ENCODE peak calls at places on chromosomes 12 and 14, in seven cellular contexts. One of them, this sample, is unnamed.

GRCh38 chr12:54251667-54252284 is 28.1 kb downstream of the CBX5 start:
- DNase-seq in fibroblast of the conjunctiva: peak
- DNase-seq in EL: peak
- DNase-seq in KBM-7: peak
- DNase-seq in activated naive CD4-positive, alpha-beta T cell treated with Interleukin-2 at 50 U/mL for 16 hours: no peak
- DNase-seq in MM.1S: peak
- DNase-seq in GM03348: peak
- DNase-seq in this sample: peak

GRCh38 chr14:52596320-52596719 is 43.7 kb downstream of the GPR137C start:
- DNase-seq in fibroblast of the conjunctiva: no peak
- DNase-seq in EL: no peak
- DNase-seq in KBM-7: no peak
- DNase-seq in activated naive CD4-positive, alpha-beta T cell treated with Interleukin-2 at 50 U/mL for 16 hours: no peak
- DNase-seq in MM.1S: no peak
- DNase-seq in GM03348: no peak
- DNase-seq in this sample: no peak

GRCh38 chr12:75452675-75453330 is 27.8 kb upstream of the GLIPR1 start:
- DNase-seq in fibroblast of the conjunctiva: no peak
- DNase-seq in EL: peak
- DNase-seq in KBM-7: no peak
- DNase-seq in activated naive CD4-positive, alpha-beta T cell treated with Interleukin-2 at 50 U/mL for 16 hours: no peak
- DNase-seq in MM.1S: no peak
- DNase-seq in GM03348: peak
- DNase-seq in this sample: no peak

GRCh38 chr12:57118711-57119271 is 7.6 kb upstream of the STAT6 start:
- DNase-seq in fibroblast of the conjunctiva: no peak
- DNase-seq in EL: peak
- DNase-seq in KBM-7: peak
- DNase-seq in activated naive CD4-positive, alpha-beta T cell treated with Interleukin-2 at 50 U/mL for 16 hours: no peak
- DNase-seq in MM.1S: no peak
- DNase-seq in GM03348: no peak
- DNase-seq in this sample: peak

GRCh38 chr12:94640134-94640928 is 10.0 kb downstream of the TMCC3 start:
- DNase-seq in fibroblast of the conjunctiva: no peak
- DNase-seq in EL: peak
- DNase-seq in KBM-7: no peak
- DNase-seq in activated naive CD4-positive, alpha-beta T cell treated with Interleukin-2 at 50 U/mL for 16 hours: peak
- DNase-seq in MM.1S: peak
- DNase-seq in GM03348: no peak
- DNase-seq in this sample: peak

GRCh38 chr14:102633906-102634595 is 41.6 kb downstream of the RCOR1 start:
- DNase-seq in fibroblast of the conjunctiva: no peak
- DNase-seq in EL: no peak
- DNase-seq in KBM-7: no peak
- DNase-seq in activated naive CD4-positive, alpha-beta T cell treated with Interleukin-2 at 50 U/mL for 16 hours: no peak
- DNase-seq in MM.1S: no peak
- DNase-seq in GM03348: no peak
- DNase-seq in this sample: no peak

GRCh38 chr12:49632401-49632800 is 9.0 kb downstream of the PRPF40B start:
- DNase-seq in fibroblast of the conjunctiva: no peak
- DNase-seq in EL: no peak
- DNase-seq in KBM-7: no peak
- DNase-seq in activated naive CD4-positive, alpha-beta T cell treated with Interleukin-2 at 50 U/mL for 16 hours: no peak
- DNase-seq in MM.1S: no peak
- DNase-seq in GM03348: no peak
- DNase-seq in this sample: no peak

GRCh38 chr14:92702441-92702918 is 45.9 kb downstream of the LGMN start:
- DNase-seq in fibroblast of the conjunctiva: no peak
- DNase-seq in EL: no peak
- DNase-seq in KBM-7: peak
- DNase-seq in activated naive CD4-positive, alpha-beta T cell treated with Interleukin-2 at 50 U/mL for 16 hours: no peak
- DNase-seq in MM.1S: no peak
- DNase-seq in GM03348: no peak
- DNase-seq in this sample: no peak

GRCh38 chr14:58193542-58193941 is 6.4 kb upstream of the ACTR10 start:
- DNase-seq in fibroblast of the conjunctiva: no peak
- DNase-seq in EL: no peak
- DNase-seq in KBM-7: no peak
- DNase-seq in activated naive CD4-positive, alpha-beta T cell treated with Interleukin-2 at 50 U/mL for 16 hours: no peak
- DNase-seq in MM.1S: no peak
- DNase-seq in GM03348: no peak
- DNase-seq in this sample: no peak

GRCh38 chr12:23704992-23705943 is 244.2 kb downstream of the SOX5 start:
- DNase-seq in fibroblast of the conjunctiva: no peak
- DNase-seq in EL: no peak
- DNase-seq in KBM-7: no peak
- DNase-seq in activated naive CD4-positive, alpha-beta T cell treated with Interleukin-2 at 50 U/mL for 16 hours: no peak
- DNase-seq in MM.1S: no peak
- DNase-seq in GM03348: no peak
- DNase-seq in this sample: no peak

GRCh38 chr14:102554835-102555819 is 37.3 kb upstream of the RCOR1 start:
- DNase-seq in fibroblast of the conjunctiva: no peak
- DNase-seq in EL: peak
- DNase-seq in KBM-7: no peak
- DNase-seq in activated naive CD4-positive, alpha-beta T cell treated with Interleukin-2 at 50 U/mL for 16 hours: peak
- DNase-seq in MM.1S: peak
- DNase-seq in GM03348: peak
- DNase-seq in this sample: peak

GRCh38 chr14:97977711-97978261 is 1180.6 kb downstream of the VRK1 start:
- DNase-seq in fibroblast of the conjunctiva: peak
- DNase-seq in EL: no peak
- DNase-seq in KBM-7: no peak
- DNase-seq in activated naive CD4-positive, alpha-beta T cell treated with Interleukin-2 at 50 U/mL for 16 hours: peak
- DNase-seq in MM.1S: no peak
- DNase-seq in GM03348: peak
- DNase-seq in this sample: peak

GRCh38 chr12:11652351-11653040 is 3.0 kb downstream of the ETV6 start:
- DNase-seq in fibroblast of the conjunctiva: no peak
- DNase-seq in EL: peak
- DNase-seq in KBM-7: peak
- DNase-seq in activated naive CD4-positive, alpha-beta T cell treated with Interleukin-2 at 50 U/mL for 16 hours: no peak
- DNase-seq in MM.1S: no peak
- DNase-seq in GM03348: peak
- DNase-seq in this sample: peak

GRCh38 chr12:25960176-25960575 is 1.7 kb downstream of the RASSF8 start:
- DNase-seq in fibroblast of the conjunctiva: no peak
- DNase-seq in EL: peak
- DNase-seq in KBM-7: peak
- DNase-seq in activated naive CD4-positive, alpha-beta T cell treated with Interleukin-2 at 50 U/mL for 16 hours: no peak
- DNase-seq in MM.1S: peak
- DNase-seq in GM03348: peak
- DNase-seq in this sample: peak

GRCh38 chr12:6276936-6277615 is 33.4 kb upstream of the PLEKHG6 start:
- DNase-seq in fibroblast of the conjunctiva: no peak
- DNase-seq in EL: no peak
- DNase-seq in KBM-7: no peak
- DNase-seq in activated naive CD4-positive, alpha-beta T cell treated with Interleukin-2 at 50 U/mL for 16 hours: no peak
- DNase-seq in MM.1S: no peak
- DNase-seq in GM03348: no peak
- DNase-seq in this sample: no peak

GRCh38 chr14:71720978-71721624 is 211.1 kb upstream of the RGS6 start:
- DNase-seq in fibroblast of the conjunctiva: peak
- DNase-seq in EL: peak
- DNase-seq in KBM-7: peak
- DNase-seq in activated naive CD4-positive, alpha-beta T cell treated with Interleukin-2 at 50 U/mL for 16 hours: no peak
- DNase-seq in MM.1S: no peak
- DNase-seq in GM03348: peak
- DNase-seq in this sample: peak

GRCh38 chr12:31363416-31363809 is 37.5 kb upstream of the SINHCAF start:
- DNase-seq in fibroblast of the conjunctiva: no peak
- DNase-seq in EL: no peak
- DNase-seq in KBM-7: no peak
- DNase-seq in activated naive CD4-positive, alpha-beta T cell treated with Interleukin-2 at 50 U/mL for 16 hours: no peak
- DNase-seq in MM.1S: peak
- DNase-seq in GM03348: no peak
- DNase-seq in this sample: peak

GRCh38 chr14:75289840-75290388 is 11.3 kb downstream of the FOS start:
- DNase-seq in fibroblast of the conjunctiva: no peak
- DNase-seq in EL: no peak
- DNase-seq in KBM-7: no peak
- DNase-seq in activated naive CD4-positive, alpha-beta T cell treated with Interleukin-2 at 50 U/mL for 16 hours: no peak
- DNase-seq in MM.1S: no peak
- DNase-seq in GM03348: no peak
- DNase-seq in this sample: no peak

GRCh38 chr12:10331642-10332239 is 24.1 kb downstream of the KLRD1 start:
- DNase-seq in fibroblast of the conjunctiva: peak
- DNase-seq in EL: peak
- DNase-seq in KBM-7: peak
- DNase-seq in activated naive CD4-positive, alpha-beta T cell treated with Interleukin-2 at 50 U/mL for 16 hours: no peak
- DNase-seq in MM.1S: peak
- DNase-seq in GM03348: peak
- DNase-seq in this sample: peak

GRCh38 chr14:35335388-35336092 is 43.4 kb downstream of the PSMA6 start:
- DNase-seq in fibroblast of the conjunctiva: no peak
- DNase-seq in EL: no peak
- DNase-seq in KBM-7: no peak
- DNase-seq in activated naive CD4-positive, alpha-beta T cell treated with Interleukin-2 at 50 U/mL for 16 hours: no peak
- DNase-seq in MM.1S: no peak
- DNase-seq in GM03348: no peak
- DNase-seq in this sample: no peak

GRCh38 chr12:18171571-18171970 is 81.6 kb upstream of the RERGL start:
- DNase-seq in fibroblast of the conjunctiva: peak
- DNase-seq in EL: peak
- DNase-seq in KBM-7: no peak
- DNase-seq in activated naive CD4-positive, alpha-beta T cell treated with Interleukin-2 at 50 U/mL for 16 hours: no peak
- DNase-seq in MM.1S: no peak
- DNase-seq in GM03348: no peak
- DNase-seq in this sample: no peak

GRCh38 chr12:113407931-113408585 is 4.4 kb upstream of the SDS start:
- DNase-seq in fibroblast of the conjunctiva: peak
- DNase-seq in EL: peak
- DNase-seq in KBM-7: peak
- DNase-seq in activated naive CD4-positive, alpha-beta T cell treated with Interleukin-2 at 50 U/mL for 16 hours: no peak
- DNase-seq in MM.1S: no peak
- DNase-seq in GM03348: peak
- DNase-seq in this sample: no peak

GRCh38 chr12:82510386-82510785 is 152.1 kb downstream of the METTL25 start:
- DNase-seq in fibroblast of the conjunctiva: no peak
- DNase-seq in EL: no peak
- DNase-seq in KBM-7: no peak
- DNase-seq in activated naive CD4-positive, alpha-beta T cell treated with Interleukin-2 at 50 U/mL for 16 hours: no peak
- DNase-seq in MM.1S: no peak
- DNase-seq in GM03348: no peak
- DNase-seq in this sample: no peak

GRCh38 chr12:28340261-28340660 is 150.0 kb downstream of the CCDC91 start:
- DNase-seq in fibroblast of the conjunctiva: peak
- DNase-seq in EL: peak
- DNase-seq in KBM-7: no peak
- DNase-seq in activated naive CD4-positive, alpha-beta T cell treated with Interleukin-2 at 50 U/mL for 16 hours: no peak
- DNase-seq in MM.1S: no peak
- DNase-seq in GM03348: no peak
- DNase-seq in this sample: no peak

GRCh38 chr14:64569108-64570045 is 19.6 kb downstream of the PPP1R36 start:
- DNase-seq in fibroblast of the conjunctiva: peak
- DNase-seq in EL: peak
- DNase-seq in KBM-7: no peak
- DNase-seq in activated naive CD4-positive, alpha-beta T cell treated with Interleukin-2 at 50 U/mL for 16 hours: no peak
- DNase-seq in MM.1S: no peak
- DNase-seq in GM03348: peak
- DNase-seq in this sample: no peak

GRCh38 chr12:118188690-118189371 is 52.9 kb downstream of the PEBP1 start:
- DNase-seq in fibroblast of the conjunctiva: peak
- DNase-seq in EL: peak
- DNase-seq in KBM-7: no peak
- DNase-seq in activated naive CD4-positive, alpha-beta T cell treated with Interleukin-2 at 50 U/mL for 16 hours: no peak
- DNase-seq in MM.1S: no peak
- DNase-seq in GM03348: peak
- DNase-seq in this sample: no peak

GRCh38 chr14:104383088-104383805 is 196.3 kb upstream of the C14orf180 start:
- DNase-seq in fibroblast of the conjunctiva: no peak
- DNase-seq in EL: no peak
- DNase-seq in KBM-7: no peak
- DNase-seq in activated naive CD4-positive, alpha-beta T cell treated with Interleukin-2 at 50 U/mL for 16 hours: no peak
- DNase-seq in MM.1S: no peak
- DNase-seq in GM03348: no peak
- DNase-seq in this sample: no peak

GRCh38 chr14:74425525-74426201 is 347 bp downstream of the SYNDIG1L start:
- DNase-seq in fibroblast of the conjunctiva: no peak
- DNase-seq in EL: peak
- DNase-seq in KBM-7: peak
- DNase-seq in activated naive CD4-positive, alpha-beta T cell treated with Interleukin-2 at 50 U/mL for 16 hours: peak
- DNase-seq in MM.1S: peak
- DNase-seq in GM03348: peak
- DNase-seq in this sample: peak

GRCh38 chr14:100191584-100192249 is 32.3 kb upstream of the DEGS2 start:
- DNase-seq in fibroblast of the conjunctiva: no peak
- DNase-seq in EL: no peak
- DNase-seq in KBM-7: no peak
- DNase-seq in activated naive CD4-positive, alpha-beta T cell treated with Interleukin-2 at 50 U/mL for 16 hours: no peak
- DNase-seq in MM.1S: no peak
- DNase-seq in GM03348: no peak
- DNase-seq in this sample: no peak

GRCh38 chr12:113115455-113116126 is 20.0 kb downstream of the RASAL1 start:
- DNase-seq in fibroblast of the conjunctiva: no peak
- DNase-seq in EL: no peak
- DNase-seq in KBM-7: no peak
- DNase-seq in activated naive CD4-positive, alpha-beta T cell treated with Interleukin-2 at 50 U/mL for 16 hours: no peak
- DNase-seq in MM.1S: no peak
- DNase-seq in GM03348: no peak
- DNase-seq in this sample: no peak

GRCh38 chr12:67413577-67413976 is 144.4 kb downstream of the CAND1 start:
- DNase-seq in fibroblast of the conjunctiva: no peak
- DNase-seq in EL: peak
- DNase-seq in KBM-7: no peak
- DNase-seq in activated naive CD4-positive, alpha-beta T cell treated with Interleukin-2 at 50 U/mL for 16 hours: no peak
- DNase-seq in MM.1S: no peak
- DNase-seq in GM03348: no peak
- DNase-seq in this sample: no peak

GRCh38 chr12:96623155-96623554 is 133.8 kb downstream of the CFAP54 start:
- DNase-seq in fibroblast of the conjunctiva: no peak
- DNase-seq in EL: no peak
- DNase-seq in KBM-7: no peak
- DNase-seq in activated naive CD4-positive, alpha-beta T cell treated with Interleukin-2 at 50 U/mL for 16 hours: no peak
- DNase-seq in MM.1S: no peak
- DNase-seq in GM03348: no peak
- DNase-seq in this sample: no peak